ENCODE peak calls at places on chromosomes 4 and X, in six cellular contexts. One of them, this sample, is unnamed.

GRCh38 chr4:57018930-57019329 is 40.2 kb downstream of the POLR2B start:
- DNase-seq in spleen: no peak
- DNase-seq in A549: no peak
- DNase-seq in osteoblast: no peak
- DNase-seq in NCI-H2081: no peak
- DNase-seq in ovary: no peak
- DNase-seq in this sample: no peak

GRCh38 chrX:48945517-48946348 is 11.7 kb downstream of the OTUD5 start:
- DNase-seq in ovary: peak
- DNase-seq in A549: peak
- DNase-seq in NCI-H2081: peak
- DNase-seq in spleen: peak
- DNase-seq in osteoblast: peak
- DNase-seq in this sample: peak

GRCh38 chrX:16664059-16664458 is 14.1 kb downstream of the S100G start:
- DNase-seq in osteoblast: no peak
- DNase-seq in ovary: no peak
- DNase-seq in A549: no peak
- DNase-seq in NCI-H2081: no peak
- DNase-seq in spleen: no peak
- DNase-seq in this sample: no peak

GRCh38 chr4:68434836-68435235 is 12.4 kb upstream of the TMPRSS11E start:
- DNase-seq in ovary: no peak
- DNase-seq in NCI-H2081: no peak
- DNase-seq in spleen: no peak
- DNase-seq in osteoblast: no peak
- DNase-seq in A549: no peak
- DNase-seq in this sample: no peak

GRCh38 chr4:145816091-145816490 is 122.5 kb downstream of the ZNF827 start:
- DNase-seq in A549: no peak
- DNase-seq in osteoblast: no peak
- DNase-seq in ovary: no peak
- DNase-seq in NCI-H2081: no peak
- DNase-seq in spleen: no peak
- DNase-seq in this sample: no peak

GRCh38 chrX:149497054-149497453 is 8.1 kb downstream of the IDS start:
- DNase-seq in spleen: no peak
- DNase-seq in A549: no peak
- DNase-seq in ovary: no peak
- DNase-seq in osteoblast: no peak
- DNase-seq in NCI-H2081: no peak
- DNase-seq in this sample: no peak

GRCh38 chr4:139934336-139934735 is 219.6 kb downstream of the MAML3 start:
- DNase-seq in osteoblast: no peak
- DNase-seq in ovary: peak
- DNase-seq in NCI-H2081: peak
- DNase-seq in A549: no peak
- DNase-seq in spleen: no peak
- DNase-seq in this sample: peak

GRCh38 chr4:84879651-84880200 is 86.8 kb downstream of the WDFY3 start:
- DNase-seq in A549: no peak
- DNase-seq in osteoblast: peak
- DNase-seq in spleen: no peak
- DNase-seq in NCI-H2081: no peak
- DNase-seq in ovary: no peak
- DNase-seq in this sample: no peak

GRCh38 chr4:150005537-150005936 is 72.7 kb upstream of the DCLK2 start:
- DNase-seq in osteoblast: no peak
- DNase-seq in A549: no peak
- DNase-seq in spleen: no peak
- DNase-seq in ovary: no peak
- DNase-seq in NCI-H2081: peak
- DNase-seq in this sample: no peak

GRCh38 chr4:613126-613525 is 12.2 kb upstream of the PDE6B start:
- DNase-seq in A549: no peak
- DNase-seq in osteoblast: no peak
- DNase-seq in NCI-H2081: no peak
- DNase-seq in spleen: peak
- DNase-seq in ovary: no peak
- DNase-seq in this sample: no peak

GRCh38 chr4:184288451-184289178 is 70.9 kb upstream of the ENPP6 start:
- DNase-seq in spleen: no peak
- DNase-seq in ovary: no peak
- DNase-seq in NCI-H2081: no peak
- DNase-seq in A549: no peak
- DNase-seq in osteoblast: peak
- DNase-seq in this sample: no peak

GRCh38 chr4:188107931-188108843 is 1.2 kb downstream of the TRIML2 start:
- DNase-seq in A549: peak
- DNase-seq in spleen: no peak
- DNase-seq in osteoblast: peak
- DNase-seq in ovary: no peak
- DNase-seq in NCI-H2081: no peak
- DNase-seq in this sample: no peak

GRCh38 chr4:81499840-81500239 is 28.1 kb upstream of the RASGEF1B start:
- DNase-seq in spleen: no peak
- DNase-seq in ovary: no peak
- DNase-seq in A549: no peak
- DNase-seq in NCI-H2081: peak
- DNase-seq in osteoblast: peak
- DNase-seq in this sample: no peak

GRCh38 chr4:86048426-86048825 is 311.4 kb downstream of the MAPK10 start:
- DNase-seq in NCI-H2081: no peak
- DNase-seq in A549: no peak
- DNase-seq in spleen: no peak
- DNase-seq in osteoblast: no peak
- DNase-seq in ovary: no peak
- DNase-seq in this sample: no peak

GRCh38 chr4:89218587-89218986 is 89.0 kb downstream of the GPRIN3 start:
- DNase-seq in spleen: no peak
- DNase-seq in A549: no peak
- DNase-seq in NCI-H2081: no peak
- DNase-seq in ovary: no peak
- DNase-seq in osteoblast: no peak
- DNase-seq in this sample: no peak

GRCh38 chr4:132646186-132646585 is 502.9 kb upstream of the PCDH10 start:
- DNase-seq in osteoblast: no peak
- DNase-seq in ovary: no peak
- DNase-seq in spleen: no peak
- DNase-seq in NCI-H2081: no peak
- DNase-seq in A549: no peak
- DNase-seq in this sample: no peak

GRCh38 chrX:132207996-132208395 is 11.3 kb downstream of the RAP2C start:
- DNase-seq in ovary: no peak
- DNase-seq in A549: no peak
- DNase-seq in spleen: no peak
- DNase-seq in NCI-H2081: no peak
- DNase-seq in osteoblast: no peak
- DNase-seq in this sample: no peak

GRCh38 chr4:39563448-39563847 is 36.2 kb upstream of the UGDH start:
- DNase-seq in ovary: no peak
- DNase-seq in A549: no peak
- DNase-seq in NCI-H2081: no peak
- DNase-seq in osteoblast: no peak
- DNase-seq in spleen: no peak
- DNase-seq in this sample: no peak

GRCh38 chrX:19906293-19906692 is 18.9 kb upstream of the SH3KBP1 start:
- DNase-seq in spleen: no peak
- DNase-seq in ovary: no peak
- DNase-seq in NCI-H2081: no peak
- DNase-seq in osteoblast: no peak
- DNase-seq in A549: peak
- DNase-seq in this sample: no peak

GRCh38 chr4:129350800-129351199 is 254.8 kb downstream of the C4orf33 start:
- DNase-seq in spleen: no peak
- DNase-seq in A549: no peak
- DNase-seq in osteoblast: no peak
- DNase-seq in NCI-H2081: no peak
- DNase-seq in ovary: no peak
- DNase-seq in this sample: no peak

GRCh38 chr4:79689735-79690134 is 281.7 kb upstream of the GK2 start:
- DNase-seq in spleen: no peak
- DNase-seq in A549: no peak
- DNase-seq in NCI-H2081: no peak
- DNase-seq in ovary: no peak
- DNase-seq in osteoblast: no peak
- DNase-seq in this sample: no peak

GRCh38 chrX:39912126-39912525 is 185.6 kb downstream of the BCOR start:
- DNase-seq in ovary: no peak
- DNase-seq in osteoblast: peak
- DNase-seq in A549: no peak
- DNase-seq in NCI-H2081: no peak
- DNase-seq in spleen: no peak
- DNase-seq in this sample: no peak

GRCh38 chr4:66062044-66062443 is 391.8 kb upstream of the EPHA5 start:
- DNase-seq in osteoblast: no peak
- DNase-seq in ovary: no peak
- DNase-seq in A549: no peak
- DNase-seq in NCI-H2081: no peak
- DNase-seq in spleen: no peak
- DNase-seq in this sample: no peak

GRCh38 chr4:98939892-98940298 is 11.0 kb upstream of the EIF4E start:
- DNase-seq in ovary: no peak
- DNase-seq in osteoblast: peak
- DNase-seq in A549: peak
- DNase-seq in NCI-H2081: no peak
- DNase-seq in spleen: no peak
- DNase-seq in this sample: no peak

GRCh38 chr4:107818301-107818910 is 6.3 kb upstream of the SGMS2 start:
- DNase-seq in spleen: no peak
- DNase-seq in A549: no peak
- DNase-seq in NCI-H2081: no peak
- DNase-seq in osteoblast: no peak
- DNase-seq in ovary: no peak
- DNase-seq in this sample: no peak

GRCh38 chr4:23135792-23136645 is 443.3 kb downstream of the GBA3 start:
- DNase-seq in spleen: no peak
- DNase-seq in osteoblast: peak
- DNase-seq in A549: peak
- DNase-seq in NCI-H2081: peak
- DNase-seq in ovary: no peak
- DNase-seq in this sample: no peak

GRCh38 chr4:184262901-184263300 is 45.2 kb upstream of the ENPP6 start:
- DNase-seq in osteoblast: no peak
- DNase-seq in NCI-H2081: no peak
- DNase-seq in spleen: no peak
- DNase-seq in ovary: no peak
- DNase-seq in A549: no peak
- DNase-seq in this sample: no peak

GRCh38 chrX:103215037-103215767 is at the start of gene BEX4:
- DNase-seq in NCI-H2081: peak
- DNase-seq in osteoblast: peak
- DNase-seq in ovary: peak
- DNase-seq in A549: peak
- DNase-seq in spleen: peak
- DNase-seq in this sample: peak

GRCh38 chrX:3549442-3549875 is 164.0 kb downstream of the PRKX start:
- DNase-seq in ovary: no peak
- DNase-seq in NCI-H2081: no peak
- DNase-seq in A549: peak
- DNase-seq in osteoblast: peak
- DNase-seq in spleen: no peak
- DNase-seq in this sample: no peak

GRCh38 chrX:151419748-151420147 is 22.7 kb downstream of the VMA21 start:
- DNase-seq in spleen: no peak
- DNase-seq in A549: no peak
- DNase-seq in NCI-H2081: no peak
- DNase-seq in osteoblast: no peak
- DNase-seq in ovary: no peak
- DNase-seq in this sample: no peak

GRCh38 chr4:39732728-39733127 is 34.8 kb downstream of the UBE2K start:
- DNase-seq in osteoblast: peak
- DNase-seq in ovary: no peak
- DNase-seq in NCI-H2081: no peak
- DNase-seq in A549: peak
- DNase-seq in spleen: no peak
- DNase-seq in this sample: no peak

GRCh38 chr4:148004228-148004813 is 272.4 kb downstream of the ARHGAP10 start:
- DNase-seq in osteoblast: no peak
- DNase-seq in NCI-H2081: no peak
- DNase-seq in A549: no peak
- DNase-seq in ovary: no peak
- DNase-seq in spleen: no peak
- DNase-seq in this sample: peak

GRCh38 chr4:180057891-180058643 is 2185.1 kb upstream of the TENM3 start:
- DNase-seq in spleen: peak
- DNase-seq in ovary: peak
- DNase-seq in A549: peak
- DNase-seq in osteoblast: peak
- DNase-seq in NCI-H2081: peak
- DNase-seq in this sample: no peak

This sample was measured in right cardiac atrium.